ENCODE peak calls at places on chromosomes 4 and X, in ten cellular contexts. C is retina; X is AG09309; V is NCI-H2171 treated with DMSO at 0.1 percent for 48 hours; W is T-cell; M is activated naive CD8-positive, alpha-beta T cell treated with anti-CD3 and anti-CD28 coated beads, Interleukin-2, amount 50 U/mL, for 24 hours; Q is NCI-H1092; Z is cardiac fibroblast; Y is ACHN; G is endothelial cell. L is an unnamed sample.

GRCh38 chrX:21131346-21131745 is 242.9 kb upstream of the CNKSR2 start:
- DNase-seq in M (no peak), Q (no peak), G (no peak), Y (no peak), V (no peak), Z (no peak), X (no peak), C (no peak), W (no peak), L (no peak)

GRCh38 chrX:37409278-37409677 is 60.1 kb downstream of the PRRG1 start:
- DNase-seq in G (no peak), Z (no peak), W (no peak), Q (no peak), C (no peak), V (no peak), X (no peak), Y (no peak), M (no peak), L (no peak)

GRCh38 chrX:110561036-110561435 is 202.4 kb downstream of the RTL9 start:
- DNase-seq in Q (no peak), W (no peak), Y (no peak), C (no peak), X (peak), M (no peak), G (no peak), Z (peak), V (no peak), L (no peak)

GRCh38 chr4:76760214-76760613 is 137.7 kb downstream of the SOWAHB start:
- DNase-seq in Q (no peak), C (no peak), W (no peak), V (no peak), G (no peak), M (no peak), Z (no peak), X (no peak), Y (no peak), L (no peak)

GRCh38 chrX:82961129-82961528 is 547.0 kb upstream of the POU3F4 start:
- DNase-seq in Q (no peak), Y (peak), X (no peak), V (no peak), M (no peak), Z (no peak), C (no peak), W (no peak), G (no peak), L (no peak)

GRCh38 chr4:117941611-117942010 is 92.7 kb upstream of the NDST3 start:
- DNase-seq in W (no peak), X (no peak), Q (no peak), V (no peak), M (no peak), C (peak), G (no peak), Y (no peak), Z (no peak), L (no peak)

GRCh38 chr4:15144249-15144966 is 142.1 kb downstream of the CPEB2 start:
- DNase-seq in W (no peak), X (no peak), V (peak), Y (no peak), M (no peak), Q (peak), G (no peak), Z (no peak), C (no peak), L (no peak)

GRCh38 chrX:50747471-50747900 is 66.5 kb downstream of the SHROOM4 start:
- DNase-seq in M (peak), W (no peak), G (peak), X (peak), Y (peak), C (no peak), Q (no peak), V (no peak), Z (peak), L (no peak)

GRCh38 chr4:81826817-81827424 is 355.2 kb upstream of the RASGEF1B start:
- DNase-seq in V (no peak), Q (no peak), W (no peak), C (no peak), X (no peak), Y (no peak), Z (no peak), M (no peak), G (no peak), L (no peak)

GRCh38 chrX:94178145-94178790 is 504.3 kb downstream of the FAM133A start:
- DNase-seq in V (no peak), C (no peak), Q (no peak), Z (no peak), W (no peak), X (no peak), M (no peak), G (no peak), Y (peak), L (peak)

GRCh38 chrX:46572295-46572936 is 1.1 kb upstream of the CHST7 start:
- DNase-seq in C (no peak), Y (no peak), G (no peak), Q (no peak), X (no peak), Z (no peak), M (peak), W (no peak), V (no peak), L (no peak)

GRCh38 chrX:63349307-63349706 is 1.8 kb downstream of the SPIN4 start:
- DNase-seq in X (no peak), Z (no peak), Q (peak), G (no peak), W (no peak), Y (no peak), M (no peak), C (peak), V (no peak), L (no peak)

GRCh38 chr4:169252339-169253086 is 18.2 kb downstream of the SH3RF1 start:
- DNase-seq in M (no peak), Z (peak), C (no peak), X (no peak), Y (peak), V (peak), W (no peak), Q (no peak), G (no peak), L (no peak)

GRCh38 chr4:80138556-80139538 is 58.5 kb upstream of the PRDM8 start:
- DNase-seq in X (peak), V (no peak), C (no peak), M (peak), G (no peak), W (peak), Z (no peak), Y (no peak), Q (no peak), L (no peak)

GRCh38 chrX:68396953-68397352 is 36.3 kb downstream of the OPHN1 start:
- DNase-seq in Y (no peak), X (no peak), W (no peak), G (no peak), M (no peak), Z (peak), C (no peak), Q (no peak), V (peak), L (peak)

GRCh38 chr4:77418333-77418732 is 187.3 kb upstream of the CXCL13 start:
- DNase-seq in Q (no peak), Y (peak), M (peak), Z (peak), X (no peak), G (peak), W (no peak), V (no peak), C (peak), L (no peak)

GRCh38 chr4:1208970-1209704 is 36.8 kb upstream of the SPON2 start:
- DNase-seq in C (no peak), X (no peak), V (no peak), W (no peak), Q (no peak), M (no peak), G (no peak), Z (peak), Y (no peak), L (no peak)

GRCh38 chr4:151227731-151228130 is 49.2 kb upstream of the PRSS48 start:
- DNase-seq in V (no peak), M (no peak), Q (no peak), X (peak), G (no peak), W (no peak), Z (peak), C (no peak), Y (peak), L (peak)

GRCh38 chrX:130013661-130014060 is 31.2 kb downstream of the BCORL1 start:
- DNase-seq in G (no peak), W (no peak), M (no peak), X (no peak), V (no peak), Y (no peak), Z (no peak), Q (no peak), C (no peak), L (no peak)

GRCh38 chr4:7327341-7327885 is 107.3 kb downstream of the PSAPL1 start:
- DNase-seq in Q (no peak), V (no peak), Z (no peak), C (no peak), X (no peak), G (no peak), Y (no peak), M (no peak), W (no peak), L (no peak)

GRCh38 chrX:21490341-21490740 is 116.1 kb downstream of the CNKSR2 start:
- DNase-seq in Y (no peak), Q (peak), M (no peak), Z (no peak), C (no peak), W (no peak), G (no peak), V (peak), X (no peak), L (peak)

GRCh38 chr4:55865228-55865806 is 11.9 kb downstream of the EXOC1 start:
- DNase-seq in M (no peak), G (no peak), Z (peak), Q (no peak), C (no peak), Y (peak), X (no peak), W (no peak), V (no peak), L (no peak)

GRCh38 chr4:17580969-17581368 is 4.0 kb downstream of the LAP3 start:
- DNase-seq in C (no peak), G (no peak), Q (no peak), Y (no peak), V (no peak), W (no peak), X (peak), Z (peak), M (no peak), L (no peak)

GRCh38 chr4:123304151-123305021 is 92.2 kb upstream of the SPRY1 start:
- DNase-seq in W (no peak), Z (no peak), Y (no peak), Q (peak), C (peak), G (peak), V (peak), X (no peak), M (peak), L (no peak)

GRCh38 chr4:185911556-185912064 is 99.6 kb upstream of the SORBS2 start:
- DNase-seq in Y (no peak), X (no peak), G (no peak), V (no peak), C (no peak), Q (no peak), Z (no peak), M (no peak), W (no peak), L (no peak)

GRCh38 chr4:109072595-109072994 is 229.9 kb downstream of the COL25A1 start:
- DNase-seq in Q (no peak), V (no peak), G (no peak), C (no peak), Y (no peak), X (peak), M (no peak), Z (peak), W (no peak), L (peak)

GRCh38 chr4:21884615-21885014 is 64.0 kb downstream of the KCNIP4 start:
- DNase-seq in G (no peak), Q (no peak), Y (no peak), W (no peak), C (no peak), V (no peak), Z (no peak), X (no peak), M (no peak), L (no peak)